ENCODE peak calls at places on chromosome 5, in four cellular contexts. One of them, this sample, is unnamed.

GRCh38 chr5:76074487-76074886 is 8.7 kb upstream of the SV2C start:
- DNase-seq in RWPE1: no peak
- DNase-seq in upper lobe of right lung: no peak
- DNase-seq in neural crest cell: no peak
- DNase-seq in this sample: no peak

GRCh38 chr5:141354900-141355469 is at the start of gene PCDHGA4:
- DNase-seq in RWPE1: no peak
- DNase-seq in upper lobe of right lung: no peak
- DNase-seq in neural crest cell: no peak
- DNase-seq in this sample: peak; percentile 49

GRCh38 chr5:159211712-159212111 is 2.4 kb upstream of the RNF145 start:
- DNase-seq in RWPE1: no peak
- DNase-seq in upper lobe of right lung: no peak
- DNase-seq in neural crest cell: no peak
- DNase-seq in this sample: no peak

GRCh38 chr5:172364773-172365172 is 81.2 kb upstream of the UBTD2 start:
- DNase-seq in RWPE1: no peak
- DNase-seq in upper lobe of right lung: no peak
- DNase-seq in neural crest cell: peak; percentile 14
- DNase-seq in this sample: peak; percentile 26

GRCh38 chr5:10511741-10512640 is 51.9 kb upstream of the ANKRD33B start:
- DNase-seq in RWPE1: no peak
- DNase-seq in upper lobe of right lung: no peak
- DNase-seq in neural crest cell: no peak
- DNase-seq in this sample: no peak

GRCh38 chr5:137466888-137467287 is 32.2 kb downstream of the SPOCK1 start:
- DNase-seq in RWPE1: no peak
- DNase-seq in upper lobe of right lung: no peak
- DNase-seq in neural crest cell: no peak
- DNase-seq in this sample: peak; percentile 51

GRCh38 chr5:120735076-120735475 is 271.0 kb downstream of the PRR16 start:
- DNase-seq in RWPE1: no peak
- DNase-seq in upper lobe of right lung: no peak
- DNase-seq in neural crest cell: no peak
- DNase-seq in this sample: no peak

GRCh38 chr5:15785636-15786035 is 285.7 kb downstream of the FBXL7 start:
- DNase-seq in RWPE1: no peak
- DNase-seq in upper lobe of right lung: no peak
- DNase-seq in neural crest cell: no peak
- DNase-seq in this sample: no peak

GRCh38 chr5:120463991-120464626 is at the start of gene PRR16:
- DNase-seq in RWPE1: peak; percentile 60
- DNase-seq in upper lobe of right lung: peak; percentile 72
- DNase-seq in neural crest cell: peak; percentile 43
- DNase-seq in this sample: peak; percentile 64

DNA sequence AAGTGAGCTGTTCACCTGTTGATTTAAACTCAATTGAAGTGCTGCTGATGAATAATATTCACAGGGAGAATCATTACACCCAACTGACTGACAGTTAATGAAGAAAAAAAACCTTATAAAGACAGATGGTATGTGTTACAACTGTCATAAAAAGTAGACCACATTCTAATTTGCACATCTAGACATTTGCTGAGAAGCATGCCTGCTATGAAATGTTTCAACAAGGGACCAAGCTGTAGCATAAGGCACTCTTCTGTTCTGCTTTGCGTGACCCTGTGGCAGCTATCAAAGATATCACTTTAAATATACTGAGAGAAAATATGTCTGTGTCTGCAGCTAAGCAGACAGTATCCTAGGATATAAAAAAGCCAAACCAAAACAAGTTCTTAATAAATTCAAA is 153.8 kb downstream of the TMEM232 start:
- DNase-seq in RWPE1: no peak
- DNase-seq in upper lobe of right lung: no peak
- DNase-seq in neural crest cell: no peak
- DNase-seq in this sample: no peak
- TF ChIP-seq CTCF in RWPE1: no peak
- TF ChIP-seq CTCF in upper lobe of right lung: no peak
- TF ChIP-seq CTCF in neural crest cell: no peak
- TF ChIP-seq CTCF in this sample: no peak

GRCh38 chr5:56479701-56480304 is 246.7 kb upstream of the ANKRD55 start:
- DNase-seq in RWPE1: no peak
- DNase-seq in upper lobe of right lung: no peak
- DNase-seq in neural crest cell: no peak
- DNase-seq in this sample: no peak

GRCh38 chr5:56480305-56481146 is 247.4 kb upstream of the ANKRD55 start:
- DNase-seq in RWPE1: peak; percentile 64
- DNase-seq in upper lobe of right lung: peak; percentile 72
- DNase-seq in neural crest cell: peak; percentile 57
- DNase-seq in this sample: peak; percentile 77

GRCh38 chr5:56481998-56482698 is 249.0 kb upstream of the ANKRD55 start:
- DNase-seq in RWPE1: no peak
- DNase-seq in upper lobe of right lung: no peak
- DNase-seq in neural crest cell: no peak
- DNase-seq in this sample: no peak

GRCh38 chr5:56479126-56479525 is 246.0 kb upstream of the ANKRD55 start:
- DNase-seq in RWPE1: no peak
- DNase-seq in upper lobe of right lung: no peak
- DNase-seq in neural crest cell: no peak
- DNase-seq in this sample: no peak

DNA sequence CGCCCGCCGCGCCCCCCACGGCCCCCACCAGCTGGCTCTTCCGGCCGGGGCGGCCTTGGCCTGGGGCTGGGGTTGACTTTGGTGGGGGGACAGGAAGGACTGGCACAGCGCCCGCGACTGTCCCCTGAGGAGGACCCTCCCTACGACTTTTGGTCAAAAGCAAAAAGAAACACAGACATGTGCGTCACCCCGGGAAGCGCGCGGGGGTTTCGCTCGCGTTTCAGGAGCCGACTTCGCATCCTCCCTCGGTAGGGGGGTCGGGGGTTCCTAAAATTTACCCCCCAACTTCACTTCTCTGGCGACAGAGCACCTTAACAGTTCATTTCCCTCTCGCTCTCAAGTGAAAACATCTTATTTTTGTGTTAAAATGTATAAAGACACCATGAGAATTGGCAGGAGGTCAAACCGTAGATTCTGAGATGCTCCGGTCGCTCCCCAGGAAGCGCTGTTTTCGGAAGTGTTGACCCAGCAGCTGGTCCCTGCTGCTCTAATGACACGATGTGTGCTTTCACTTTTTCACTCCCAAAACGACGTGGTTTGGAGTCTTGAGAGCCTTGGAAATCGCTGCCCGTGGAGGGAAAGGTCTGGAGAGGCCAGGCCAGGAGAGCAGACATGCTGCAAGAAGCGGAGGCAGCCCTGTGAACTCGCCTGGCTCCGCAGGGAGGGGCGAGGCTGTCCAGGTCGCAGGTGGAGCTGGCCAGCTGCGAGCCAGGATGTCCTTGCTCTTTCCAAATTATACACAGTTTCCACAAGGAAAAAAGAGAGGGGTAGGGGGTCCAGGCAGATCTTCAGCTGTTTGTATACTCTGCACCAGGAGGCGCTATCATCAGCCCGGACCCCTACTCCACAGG is 248.2 kb upstream of the ANKRD55 start:
- DNase-seq in RWPE1: peak; percentile 46
- DNase-seq in upper lobe of right lung: peak; percentile 70
- DNase-seq in neural crest cell: peak; percentile 35
- DNase-seq in this sample: peak; percentile 51
- TF ChIP-seq CTCF in RWPE1: peak; percentile 31
- TF ChIP-seq CTCF in upper lobe of right lung: peak; percentile 25
- TF ChIP-seq CTCF in neural crest cell: peak; percentile 58
- TF ChIP-seq CTCF in this sample: peak; percentile 35

DNA sequence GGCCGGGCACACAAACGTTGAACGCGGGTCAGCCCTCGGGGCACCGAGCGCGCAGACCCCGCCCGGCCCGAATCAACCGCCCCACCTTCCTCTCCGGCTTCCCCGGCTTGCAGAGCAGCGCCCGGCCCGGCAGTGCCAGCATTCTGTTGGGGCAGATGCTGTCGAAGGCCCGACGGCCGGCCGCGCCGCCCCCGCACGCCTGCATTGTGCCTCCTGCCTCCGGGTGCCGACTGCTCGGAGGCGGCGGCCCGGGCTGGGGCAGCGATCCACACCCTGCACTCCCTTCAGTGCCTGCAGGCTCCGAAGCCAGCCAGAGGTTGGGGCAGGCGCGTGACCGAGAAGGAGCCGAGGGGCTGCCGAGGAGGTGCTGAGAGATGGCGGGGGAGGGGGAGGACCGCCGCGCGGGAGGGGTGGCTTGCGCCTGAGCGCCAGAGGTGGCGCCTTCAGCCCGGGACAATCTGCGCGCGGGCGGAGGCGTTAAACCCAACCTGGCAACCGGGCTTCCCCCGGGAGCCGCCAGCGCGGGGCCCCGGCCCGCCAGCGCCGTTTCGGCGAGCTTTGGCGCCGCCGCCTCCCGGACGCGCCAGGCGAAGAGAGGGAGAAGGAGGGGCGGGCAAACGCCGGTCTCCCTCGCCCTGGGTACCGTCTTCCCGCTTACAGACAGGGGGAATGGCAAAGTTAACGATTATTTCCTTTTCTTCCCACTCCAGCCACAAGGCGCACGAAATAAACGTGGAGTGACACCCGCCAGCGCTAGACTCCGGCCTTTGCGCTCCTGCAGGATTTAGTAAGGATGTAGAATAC is at the start of gene MCIDAS:
- DNase-seq in RWPE1: peak; percentile 90
- DNase-seq in upper lobe of right lung: peak; percentile 70
- DNase-seq in neural crest cell: peak; percentile 57
- DNase-seq in this sample: no peak
- TF ChIP-seq CTCF in RWPE1: peak; percentile 55
- TF ChIP-seq CTCF in upper lobe of right lung: peak; percentile 5
- TF ChIP-seq CTCF in neural crest cell: peak; percentile 36
- TF ChIP-seq CTCF in this sample: no peak

GRCh38 chr5:179191506-179192184 is 131.5 kb downstream of the ZNF354C start:
- DNase-seq in RWPE1: no peak
- DNase-seq in upper lobe of right lung: no peak
- DNase-seq in neural crest cell: no peak
- DNase-seq in this sample: no peak

GRCh38 chr5:179192185-179192890 is 132.2 kb downstream of the ZNF354C start:
- DNase-seq in RWPE1: no peak
- DNase-seq in upper lobe of right lung: no peak
- DNase-seq in neural crest cell: no peak
- DNase-seq in this sample: no peak

GRCh38 chr5:179193746-179194145 is 133.6 kb downstream of the ZNF354C start:
- DNase-seq in RWPE1: no peak
- DNase-seq in upper lobe of right lung: no peak
- DNase-seq in neural crest cell: no peak
- DNase-seq in this sample: no peak

GRCh38 chr5:179194201-179194910 is 134.2 kb downstream of the ZNF354C start:
- DNase-seq in RWPE1: no peak
- DNase-seq in upper lobe of right lung: peak; percentile 37
- DNase-seq in neural crest cell: no peak
- DNase-seq in this sample: no peak

GRCh38 chr5:179192891-179193470 is 132.8 kb downstream of the ZNF354C start:
- DNase-seq in RWPE1: no peak
- DNase-seq in upper lobe of right lung: no peak
- DNase-seq in neural crest cell: no peak
- DNase-seq in this sample: no peak
- TF ChIP-seq CTCF in RWPE1: no peak
- TF ChIP-seq CTCF in upper lobe of right lung: no peak
- TF ChIP-seq CTCF in neural crest cell: no peak
- TF ChIP-seq CTCF in this sample: no peak

This sample was measured in fibroblast of pulmonary artery.